ENCODE peak calls at places on chromosome 6, in seven cellular contexts. One of them, this sample, is unnamed.

GRCh38 chr6:85065831-85066230 is 301.4 kb upstream of the TBX18 start:
- DNase-seq in anterior cingulate cortex: no peak
- DNase-seq in H4: no peak
- DNase-seq in ascending aorta: no peak
- DNase-seq in effector CD4-positive, alpha-beta T cell: no peak
- DNase-seq in GM13977: no peak
- DNase-seq in OCI-LY7: no peak
- DNase-seq in this sample: no peak

GRCh38 chr6:93678841-93679454 is 259.6 kb upstream of the EPHA7 start:
- DNase-seq in effector CD4-positive, alpha-beta T cell: no peak
- DNase-seq in ascending aorta: no peak
- DNase-seq in H4: peak; percentile 8
- DNase-seq in anterior cingulate cortex: no peak
- DNase-seq in GM13977: no peak
- DNase-seq in OCI-LY7: no peak
- DNase-seq in this sample: no peak

GRCh38 chr6:63186970-63187369 is 24.3 kb upstream of the FKBP1C start:
- DNase-seq in OCI-LY7: no peak
- DNase-seq in ascending aorta: no peak
- DNase-seq in GM13977: no peak
- DNase-seq in anterior cingulate cortex: no peak
- DNase-seq in effector CD4-positive, alpha-beta T cell: no peak
- DNase-seq in H4: no peak
- DNase-seq in this sample: no peak

GRCh38 chr6:134631398-134631924 is 313.5 kb upstream of the SGK1 start:
- DNase-seq in H4: no peak
- DNase-seq in ascending aorta: no peak
- DNase-seq in anterior cingulate cortex: no peak
- DNase-seq in effector CD4-positive, alpha-beta T cell: no peak
- DNase-seq in GM13977: no peak
- DNase-seq in OCI-LY7: no peak
- DNase-seq in this sample: no peak

GRCh38 chr6:22049002-22049401 is 247.8 kb downstream of the PRL start:
- DNase-seq in anterior cingulate cortex: no peak
- DNase-seq in ascending aorta: no peak
- DNase-seq in GM13977: no peak
- DNase-seq in OCI-LY7: no peak
- DNase-seq in H4: no peak
- DNase-seq in effector CD4-positive, alpha-beta T cell: no peak
- DNase-seq in this sample: no peak

GRCh38 chr6:138527376-138528092 is 28.2 kb upstream of the NHSL1 start:
- DNase-seq in anterior cingulate cortex: no peak
- DNase-seq in ascending aorta: no peak
- DNase-seq in effector CD4-positive, alpha-beta T cell: no peak
- DNase-seq in H4: no peak
- DNase-seq in GM13977: no peak
- DNase-seq in OCI-LY7: no peak
- DNase-seq in this sample: no peak

GRCh38 chr6:143538374-143538773 is 26.9 kb upstream of the FUCA2 start:
- DNase-seq in H4: no peak
- DNase-seq in effector CD4-positive, alpha-beta T cell: no peak
- DNase-seq in anterior cingulate cortex: no peak
- DNase-seq in OCI-LY7: no peak
- DNase-seq in GM13977: no peak
- DNase-seq in ascending aorta: no peak
- DNase-seq in this sample: no peak

GRCh38 chr6:3176562-3177355 is 19.4 kb upstream of the TUBB2A start:
- DNase-seq in GM13977: no peak
- DNase-seq in H4: peak; percentile 77
- DNase-seq in effector CD4-positive, alpha-beta T cell: no peak
- DNase-seq in OCI-LY7: no peak
- DNase-seq in ascending aorta: no peak
- DNase-seq in anterior cingulate cortex: no peak
- DNase-seq in this sample: no peak

GRCh38 chr6:14799928-14800327 is 445.9 kb upstream of the JARID2 start:
- DNase-seq in effector CD4-positive, alpha-beta T cell: no peak
- DNase-seq in anterior cingulate cortex: peak; percentile 46
- DNase-seq in ascending aorta: peak; percentile 17
- DNase-seq in H4: peak; percentile 82
- DNase-seq in GM13977: peak; percentile 43
- DNase-seq in OCI-LY7: peak; percentile 80
- DNase-seq in this sample: no peak

GRCh38 chr6:130632288-130632687 is 194.9 kb upstream of the SMLR1 start:
- DNase-seq in GM13977: no peak
- DNase-seq in H4: no peak
- DNase-seq in OCI-LY7: no peak
- DNase-seq in effector CD4-positive, alpha-beta T cell: no peak
- DNase-seq in ascending aorta: no peak
- DNase-seq in anterior cingulate cortex: no peak
- DNase-seq in this sample: no peak

GRCh38 chr6:138374815-138375214 is 2.9 kb upstream of the SMIM28 start:
- DNase-seq in effector CD4-positive, alpha-beta T cell: no peak
- DNase-seq in GM13977: no peak
- DNase-seq in H4: no peak
- DNase-seq in ascending aorta: no peak
- DNase-seq in OCI-LY7: no peak
- DNase-seq in anterior cingulate cortex: no peak
- DNase-seq in this sample: no peak

GRCh38 chr6:96059586-96059985 is 43.8 kb downstream of the FUT9 start:
- DNase-seq in H4: peak; percentile 3
- DNase-seq in GM13977: no peak
- DNase-seq in effector CD4-positive, alpha-beta T cell: no peak
- DNase-seq in OCI-LY7: no peak
- DNase-seq in ascending aorta: no peak
- DNase-seq in anterior cingulate cortex: no peak
- DNase-seq in this sample: no peak

GRCh38 chr6:164106345-164106769 is 691.8 kb downstream of the QKI start:
- DNase-seq in H4: peak; percentile 8
- DNase-seq in GM13977: peak; percentile 44
- DNase-seq in anterior cingulate cortex: peak; percentile 53
- DNase-seq in effector CD4-positive, alpha-beta T cell: no peak
- DNase-seq in OCI-LY7: peak; percentile 24
- DNase-seq in ascending aorta: no peak
- DNase-seq in this sample: no peak

GRCh38 chr6:156980515-156980914 is 203.3 kb downstream of the ARID1B start:
- DNase-seq in anterior cingulate cortex: no peak
- DNase-seq in H4: peak; percentile 34
- DNase-seq in effector CD4-positive, alpha-beta T cell: no peak
- DNase-seq in OCI-LY7: no peak
- DNase-seq in GM13977: no peak
- DNase-seq in ascending aorta: no peak
- DNase-seq in this sample: no peak

GRCh38 chr6:7758456-7758855 is 32.6 kb downstream of the BMP6 start:
- DNase-seq in GM13977: no peak
- DNase-seq in effector CD4-positive, alpha-beta T cell: no peak
- DNase-seq in ascending aorta: no peak
- DNase-seq in anterior cingulate cortex: no peak
- DNase-seq in H4: peak; percentile 97
- DNase-seq in OCI-LY7: no peak
- DNase-seq in this sample: no peak

GRCh38 chr6:152836523-152836922 is 85.9 kb downstream of the VIP start:
- DNase-seq in H4: no peak
- DNase-seq in OCI-LY7: no peak
- DNase-seq in effector CD4-positive, alpha-beta T cell: no peak
- DNase-seq in anterior cingulate cortex: no peak
- DNase-seq in ascending aorta: no peak
- DNase-seq in GM13977: no peak
- DNase-seq in this sample: no peak